ENCODE peak calls at places on chromosomes 6 and 20, in five cellular contexts. One of them, this sample, is unnamed.

GRCh38 chr20:48728042-48728837 is 99.6 kb downstream of the PREX1 start:
- DNase-seq in activated effector memory CD4-positive, alpha-beta T cell treated with anti-CD3 and anti-CD28 coated beads, Interleukin-2, amount 50 U/mL, for 16 hours: no peak
- DNase-seq in MV-4-11: no peak
- DNase-seq in colonic mucosa: no peak
- DNase-seq in effector CD4-positive, alpha-beta T cell: no peak
- DNase-seq in this sample: no peak

GRCh38 chr6:157272866-157273755 is 50.2 kb downstream of the TMEM242 start:
- DNase-seq in activated effector memory CD4-positive, alpha-beta T cell treated with anti-CD3 and anti-CD28 coated beads, Interleukin-2, amount 50 U/mL, for 16 hours: peak
- DNase-seq in MV-4-11: peak
- DNase-seq in colonic mucosa: no peak
- DNase-seq in effector CD4-positive, alpha-beta T cell: no peak
- DNase-seq in this sample: peak

GRCh38 chr20:63101781-63102719 is 95.3 kb upstream of the BHLHE23 start:
- DNase-seq in activated effector memory CD4-positive, alpha-beta T cell treated with anti-CD3 and anti-CD28 coated beads, Interleukin-2, amount 50 U/mL, for 16 hours: peak
- DNase-seq in MV-4-11: no peak
- DNase-seq in colonic mucosa: peak
- DNase-seq in effector CD4-positive, alpha-beta T cell: peak
- DNase-seq in this sample: peak

GRCh38 chr6:69584536-69584912 is 212.3 kb downstream of the LMBRD1 start:
- DNase-seq in activated effector memory CD4-positive, alpha-beta T cell treated with anti-CD3 and anti-CD28 coated beads, Interleukin-2, amount 50 U/mL, for 16 hours: no peak
- DNase-seq in MV-4-11: no peak
- DNase-seq in colonic mucosa: no peak
- DNase-seq in effector CD4-positive, alpha-beta T cell: no peak
- DNase-seq in this sample: no peak

GRCh38 chr6:26172496-26172958 is 85.3 kb downstream of the HFE start:
- DNase-seq in activated effector memory CD4-positive, alpha-beta T cell treated with anti-CD3 and anti-CD28 coated beads, Interleukin-2, amount 50 U/mL, for 16 hours: peak
- DNase-seq in MV-4-11: peak
- DNase-seq in colonic mucosa: peak
- DNase-seq in effector CD4-positive, alpha-beta T cell: peak
- DNase-seq in this sample: peak

GRCh38 chr6:127515234-127515793 is 3.8 kb downstream of the MTCL3 start:
- DNase-seq in activated effector memory CD4-positive, alpha-beta T cell treated with anti-CD3 and anti-CD28 coated beads, Interleukin-2, amount 50 U/mL, for 16 hours: peak
- DNase-seq in MV-4-11: no peak
- DNase-seq in colonic mucosa: no peak
- DNase-seq in effector CD4-positive, alpha-beta T cell: peak
- DNase-seq in this sample: peak

GRCh38 chr6:13304580-13305255 is 23.6 kb downstream of the TBC1D7 start:
- DNase-seq in activated effector memory CD4-positive, alpha-beta T cell treated with anti-CD3 and anti-CD28 coated beads, Interleukin-2, amount 50 U/mL, for 16 hours: no peak
- DNase-seq in MV-4-11: peak
- DNase-seq in colonic mucosa: no peak
- DNase-seq in effector CD4-positive, alpha-beta T cell: no peak
- DNase-seq in this sample: peak

GRCh38 chr6:136294621-136295020 is 5.0 kb upstream of the BCLAF1 start:
- DNase-seq in activated effector memory CD4-positive, alpha-beta T cell treated with anti-CD3 and anti-CD28 coated beads, Interleukin-2, amount 50 U/mL, for 16 hours: no peak
- DNase-seq in MV-4-11: no peak
- DNase-seq in colonic mucosa: no peak
- DNase-seq in effector CD4-positive, alpha-beta T cell: no peak
- DNase-seq in this sample: no peak

GRCh38 chr20:48006036-48006833 is 221.0 kb upstream of the SULF2 start:
- DNase-seq in activated effector memory CD4-positive, alpha-beta T cell treated with anti-CD3 and anti-CD28 coated beads, Interleukin-2, amount 50 U/mL, for 16 hours: no peak
- DNase-seq in MV-4-11: peak
- DNase-seq in colonic mucosa: no peak
- DNase-seq in effector CD4-positive, alpha-beta T cell: no peak
- DNase-seq in this sample: no peak

GRCh38 chr20:47713941-47714450 is 71.3 kb downstream of the SULF2 start:
- DNase-seq in activated effector memory CD4-positive, alpha-beta T cell treated with anti-CD3 and anti-CD28 coated beads, Interleukin-2, amount 50 U/mL, for 16 hours: no peak
- DNase-seq in MV-4-11: no peak
- DNase-seq in colonic mucosa: no peak
- DNase-seq in effector CD4-positive, alpha-beta T cell: no peak
- DNase-seq in this sample: no peak

GRCh38 chr6:131787955-131788712 is 19.7 kb upstream of the ENPP1 start:
- DNase-seq in activated effector memory CD4-positive, alpha-beta T cell treated with anti-CD3 and anti-CD28 coated beads, Interleukin-2, amount 50 U/mL, for 16 hours: no peak
- DNase-seq in MV-4-11: no peak
- DNase-seq in colonic mucosa: peak
- DNase-seq in effector CD4-positive, alpha-beta T cell: no peak
- DNase-seq in this sample: peak

GRCh38 chr6:83488448-83488847 is 23.9 kb upstream of the PRSS35 start:
- DNase-seq in activated effector memory CD4-positive, alpha-beta T cell treated with anti-CD3 and anti-CD28 coated beads, Interleukin-2, amount 50 U/mL, for 16 hours: no peak
- DNase-seq in MV-4-11: no peak
- DNase-seq in colonic mucosa: no peak
- DNase-seq in effector CD4-positive, alpha-beta T cell: no peak
- DNase-seq in this sample: no peak

GRCh38 chr6:152305672-152306071 is 331.5 kb downstream of the SYNE1 start:
- DNase-seq in activated effector memory CD4-positive, alpha-beta T cell treated with anti-CD3 and anti-CD28 coated beads, Interleukin-2, amount 50 U/mL, for 16 hours: no peak
- DNase-seq in MV-4-11: no peak
- DNase-seq in colonic mucosa: no peak
- DNase-seq in effector CD4-positive, alpha-beta T cell: no peak
- DNase-seq in this sample: no peak

This sample was measured in A673.